ENCODE peak calls at places on chromosomes 13 and 19, in four cellular contexts. One of them, this sample, is unnamed.

GRCh38 chr13:63124863-63125262 is 1709.2 kb upstream of the PCDH20 start:
- DNase-seq in ascending aorta: no peak
- DNase-seq in head of caudate nucleus: no peak
- DNase-seq in mucosa of descending colon: no peak
- DNase-seq in this sample: no peak

GRCh38 chr19:33794578-33795369 is 1.9 kb upstream of the KCTD15 start:
- DNase-seq in head of caudate nucleus: no peak
- DNase-seq in mucosa of descending colon: no peak
- DNase-seq in ascending aorta: no peak
- DNase-seq in this sample: no peak

GRCh38 chr13:62643007-62643483 is 1227.4 kb upstream of the PCDH20 start:
- DNase-seq in ascending aorta: no peak
- DNase-seq in mucosa of descending colon: no peak
- DNase-seq in head of caudate nucleus: peak; percentile 73
- DNase-seq in this sample: no peak

GRCh38 chr19:15112385-15112784 is 5.2 kb downstream of the SYDE1 start:
- DNase-seq in ascending aorta: no peak
- DNase-seq in mucosa of descending colon: no peak
- DNase-seq in head of caudate nucleus: no peak
- DNase-seq in this sample: no peak

GRCh38 chr13:35703061-35703460 is 226.6 kb upstream of the MAB21L1 start:
- DNase-seq in mucosa of descending colon: no peak
- DNase-seq in ascending aorta: no peak
- DNase-seq in head of caudate nucleus: no peak
- DNase-seq in this sample: no peak

GRCh38 chr19:49801966-49802661 is 11.0 kb downstream of the FUZ start:
- DNase-seq in head of caudate nucleus: peak; percentile 97
- DNase-seq in mucosa of descending colon: peak; percentile 79
- DNase-seq in ascending aorta: peak; percentile 32
- DNase-seq in this sample: peak; percentile 75

GRCh38 chr19:50460161-50460765 is 16.0 kb upstream of the EMC10 start:
- DNase-seq in head of caudate nucleus: no peak
- DNase-seq in ascending aorta: no peak
- DNase-seq in mucosa of descending colon: no peak
- DNase-seq in this sample: no peak

GRCh38 chr13:44459674-44460073 is 86.0 kb downstream of the SERP2 start:
- DNase-seq in mucosa of descending colon: no peak
- DNase-seq in head of caudate nucleus: no peak
- DNase-seq in ascending aorta: no peak
- DNase-seq in this sample: no peak

GRCh38 chr19:48325265-48325910 is at the start of gene EMP3:
- DNase-seq in head of caudate nucleus: peak; percentile 41
- DNase-seq in mucosa of descending colon: peak; percentile 88
- DNase-seq in ascending aorta: peak; percentile 58
- DNase-seq in this sample: peak; percentile 53

GRCh38 chr13:91313103-91313502 is 34.4 kb upstream of the MIR17HG start:
- DNase-seq in mucosa of descending colon: no peak
- DNase-seq in head of caudate nucleus: peak; percentile 45
- DNase-seq in ascending aorta: no peak
- DNase-seq in this sample: no peak

GRCh38 chr19:33629826-33630375 is 8.1 kb downstream of the CHST8 start:
- DNase-seq in head of caudate nucleus: no peak
- DNase-seq in mucosa of descending colon: no peak
- DNase-seq in ascending aorta: no peak
- DNase-seq in this sample: no peak

GRCh38 chr19:19778666-19779065 is 42.9 kb downstream of the ZNF506 start:
- DNase-seq in head of caudate nucleus: no peak
- DNase-seq in ascending aorta: no peak
- DNase-seq in mucosa of descending colon: no peak
- DNase-seq in this sample: no peak

GRCh38 chr13:94920578-94920977 is 208.2 kb upstream of the SOX21 start:
- DNase-seq in head of caudate nucleus: no peak
- DNase-seq in mucosa of descending colon: no peak
- DNase-seq in ascending aorta: no peak
- DNase-seq in this sample: no peak

GRCh38 chr13:94776956-94777355 is 64.6 kb upstream of the SOX21 start:
- DNase-seq in head of caudate nucleus: no peak
- DNase-seq in ascending aorta: no peak
- DNase-seq in mucosa of descending colon: no peak
- DNase-seq in this sample: no peak

GRCh38 chr13:33349996-33350826 is 64.7 kb upstream of the STARD13 start:
- DNase-seq in ascending aorta: no peak
- DNase-seq in head of caudate nucleus: peak; percentile 32
- DNase-seq in mucosa of descending colon: peak; percentile 70
- DNase-seq in this sample: no peak

GRCh38 chr13:73850104-73850898 is 283.9 kb downstream of the KLF12 start:
- DNase-seq in mucosa of descending colon: no peak
- DNase-seq in head of caudate nucleus: no peak
- DNase-seq in ascending aorta: no peak
- DNase-seq in this sample: no peak

GRCh38 chr19:55370305-55370988 is at the start of gene IL11:
- DNase-seq in mucosa of descending colon: peak; percentile 44
- DNase-seq in head of caudate nucleus: no peak
- DNase-seq in ascending aorta: no peak
- DNase-seq in this sample: no peak

This sample was measured in thoracic aorta.